ENCODE peak calls at places on chromosomes 4 and X, in four cellular contexts. One of them, this sample, is unnamed.

GRCh38 chr4:167868163-167868562 is 224.2 kb upstream of the ANXA10 start:
- DNase-seq in tibial nerve: no peak
- DNase-seq in left ventricle myocardium inferior: no peak
- DNase-seq in A549: no peak
- DNase-seq in this sample: no peak

GRCh38 chrX:22135171-22135711 is 103.1 kb downstream of the PHEX start:
- DNase-seq in A549: peak; percentile 37
- DNase-seq in tibial nerve: no peak
- DNase-seq in left ventricle myocardium inferior: no peak
- DNase-seq in this sample: peak; percentile 56

GRCh38 chr4:141899103-141899502 is 262.7 kb downstream of the IL15 start:
- DNase-seq in A549: no peak
- DNase-seq in left ventricle myocardium inferior: no peak
- DNase-seq in tibial nerve: no peak
- DNase-seq in this sample: peak; percentile 37

GRCh38 chrX:14027031-14027430 is 2.7 kb downstream of the GEMIN8 start:
- DNase-seq in left ventricle myocardium inferior: peak; percentile 14
- DNase-seq in tibial nerve: no peak
- DNase-seq in A549: no peak
- DNase-seq in this sample: no peak

GRCh38 chr4:173498771-173499170 is 31.3 kb downstream of the HAND2 start:
- DNase-seq in left ventricle myocardium inferior: no peak
- DNase-seq in A549: no peak
- DNase-seq in tibial nerve: no peak
- DNase-seq in this sample: peak; percentile 75

GRCh38 chrX:130091976-130092522 is 18.2 kb downstream of the ELF4 start:
- DNase-seq in tibial nerve: no peak
- DNase-seq in A549: no peak
- DNase-seq in left ventricle myocardium inferior: peak; percentile 28
- DNase-seq in this sample: no peak

GRCh38 chr4:3777669-3778068 is 11.5 kb downstream of the ADRA2C start:
- DNase-seq in tibial nerve: no peak
- DNase-seq in left ventricle myocardium inferior: no peak
- DNase-seq in A549: no peak
- DNase-seq in this sample: no peak

GRCh38 chr4:133379681-133380438 is 230.8 kb downstream of the PCDH10 start:
- DNase-seq in tibial nerve: no peak
- DNase-seq in A549: no peak
- DNase-seq in left ventricle myocardium inferior: no peak
- DNase-seq in this sample: no peak

GRCh38 chrX:16162391-16162790 is 4.9 kb upstream of the MAGEB17 start:
- DNase-seq in left ventricle myocardium inferior: no peak
- DNase-seq in A549: no peak
- DNase-seq in tibial nerve: no peak
- DNase-seq in this sample: no peak

GRCh38 chrX:102958794-102959193 is 21.7 kb downstream of the RAB40AL start:
- DNase-seq in tibial nerve: no peak
- DNase-seq in left ventricle myocardium inferior: no peak
- DNase-seq in A549: no peak
- DNase-seq in this sample: no peak

GRCh38 chrX:102963955-102964354 is 26.9 kb downstream of the RAB40AL start:
- DNase-seq in tibial nerve: no peak
- DNase-seq in left ventricle myocardium inferior: no peak
- DNase-seq in A549: no peak
- DNase-seq in this sample: no peak

GRCh38 chrX:102964941-102965340 is 27.9 kb downstream of the RAB40AL start:
- DNase-seq in tibial nerve: no peak
- DNase-seq in A549: no peak
- DNase-seq in left ventricle myocardium inferior: no peak
- DNase-seq in this sample: no peak

GRCh38 chrX:102957751-102958150 is 20.7 kb downstream of the RAB40AL start:
- DNase-seq in A549: no peak
- DNase-seq in tibial nerve: no peak
- DNase-seq in left ventricle myocardium inferior: no peak
- DNase-seq in this sample: peak; percentile 11

GRCh38 chrX:102959471-102959870 is 22.4 kb downstream of the RAB40AL start:
- DNase-seq in tibial nerve: no peak
- DNase-seq in A549: no peak
- DNase-seq in left ventricle myocardium inferior: no peak
- DNase-seq in this sample: peak; percentile 64
- H3K4me3 ChIP-seq in tibial nerve: no peak overlapping the region
- H3K4me3 ChIP-seq in A549: no peak overlapping the region
- H3K4me3 ChIP-seq in left ventricle myocardium inferior: no peak overlapping the region
- H3K4me3 ChIP-seq in this sample: no peak overlapping the region

GRCh38 chrX:115940888-115941332 is 229.6 kb upstream of the AGTR2 start:
- DNase-seq in A549: peak; percentile 4
- DNase-seq in tibial nerve: peak; percentile 24
- DNase-seq in left ventricle myocardium inferior: no peak
- DNase-seq in this sample: peak; percentile 0
- H3K4me3 ChIP-seq in A549: no peak overlapping the region
- H3K4me3 ChIP-seq in tibial nerve: no peak overlapping the region
- H3K4me3 ChIP-seq in left ventricle myocardium inferior: no peak overlapping the region
- H3K4me3 ChIP-seq in this sample: no peak overlapping the region

DNA sequence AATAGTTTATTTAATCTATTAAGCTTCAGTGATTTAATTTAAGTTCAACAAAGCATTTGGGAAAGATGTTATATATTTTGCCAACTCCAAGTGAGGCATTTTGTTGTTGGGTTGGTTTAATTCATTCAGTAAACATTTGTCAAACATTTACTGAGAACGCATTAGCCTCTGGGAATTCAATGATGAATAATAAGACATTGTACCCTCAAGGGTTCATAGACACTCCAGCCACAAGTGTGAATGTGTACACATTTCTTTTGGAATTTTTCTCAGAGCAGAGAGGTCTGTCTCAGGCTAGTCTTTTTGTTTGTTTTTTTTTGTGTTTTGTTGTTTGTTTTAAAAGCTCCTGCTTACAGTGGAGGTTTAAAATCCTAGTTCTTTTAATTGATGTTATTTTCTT is 203.9 kb downstream of the SOWAHB start:
- DNase-seq in left ventricle myocardium inferior: no peak
- DNase-seq in tibial nerve: no peak
- DNase-seq in A549: peak; percentile 38
- DNase-seq in this sample: no peak
- H3K4me3 ChIP-seq in left ventricle myocardium inferior: no peak overlapping the region
- H3K4me3 ChIP-seq in tibial nerve: no peak overlapping the region
- H3K4me3 ChIP-seq in A549: no peak overlapping the region
- H3K4me3 ChIP-seq in this sample: no peak overlapping the region

GRCh38 chrX:48736878-48737212 is 24.7 kb upstream of the GLOD5 start:
- DNase-seq in left ventricle myocardium inferior: no peak
- DNase-seq in tibial nerve: no peak
- DNase-seq in A549: no peak
- DNase-seq in this sample: no peak
- H3K4me3 ChIP-seq in left ventricle myocardium inferior: peak overlapping the region; percentile 74
- H3K4me3 ChIP-seq in tibial nerve: peak overlapping the region; percentile 54
- H3K4me3 ChIP-seq in A549: peak overlapping the region; percentile 30
- H3K4me3 ChIP-seq in this sample: peak overlapping the region; percentile 50